ENCODE peak calls at places on chromosome 19, in four cellular contexts. D is HepG2, B is HCT116, K is K562. H is an unnamed sample.

GRCh38 chr19:10115392-10116084 is 4.0 kb downstream of the P2RY11 start:
- DNase-seq in B (no peak), D (no peak), K (no peak), H (no peak)

GRCh38 chr19:45075215-45076028 is 856 bp downstream of the ZNF296 start:
- DNase-seq in B (peak), K (peak), D (peak), H (peak)

GRCh38 chr19:44002212-44002565 is 568 bp upstream of the ZNF230 start:
- DNase-seq in K (peak), D (no peak), B (no peak), H (no peak)

GRCh38 chr19:45772912-45773311 is 3.9 kb upstream of the SIX5 start:
- DNase-seq in K (no peak), B (no peak), D (no peak), H (no peak)

GRCh38 chr19:53624776-53625540 is 6.8 kb upstream of the DPRX start:
- DNase-seq in D (no peak), B (no peak), K (no peak), H (no peak)

GRCh38 chr19:5961969-5962945 is 15.7 kb downstream of the RANBP3 start:
- DNase-seq in D (peak), B (no peak), K (no peak), H (no peak)

GRCh38 chr19:12938536-12939291 is at the start of gene CALR:
- DNase-seq in B (no peak), K (no peak), D (no peak), H (no peak)

GRCh38 chr19:11401808-11402543 is 17.1 kb downstream of the RGL3 start:
- DNase-seq in B (no peak), K (no peak), D (no peak), H (no peak)

GRCh38 chr19:920051-920857 is 3.1 kb downstream of the KISS1R start:
- DNase-seq in B (no peak), D (no peak), K (no peak), H (peak)

GRCh38 chr19:33098023-33098652 is 17.2 kb downstream of the GPATCH1 start:
- DNase-seq in K (no peak), B (no peak), D (peak), H (no peak)

GRCh38 chr19:35963514-35963913 is 27.3 kb downstream of the LRFN3 start:
- DNase-seq in D (peak), B (no peak), K (peak), H (no peak)

GRCh38 chr19:1811472-1811894 is 593 bp downstream of the ATP8B3 start:
- DNase-seq in K (peak), D (peak), B (peak), H (no peak)

GRCh38 chr19:20359933-20360720 is 193.1 kb downstream of the ZNF486 start:
- DNase-seq in K (no peak), D (no peak), B (no peak), H (no peak)

GRCh38 chr19:5966215-5966614 is 11.7 kb downstream of the RANBP3 start:
- DNase-seq in D (no peak), B (no peak), K (no peak), H (no peak)

GRCh38 chr19:34787059-34787824 is 14.2 kb upstream of the ZNF599 start:
- DNase-seq in D (no peak), K (no peak), B (no peak), H (no peak)

GRCh38 chr19:2129022-2129421 is 22.3 kb downstream of the AP3D1 start:
- DNase-seq in D (no peak), K (no peak), B (no peak), H (no peak)

GRCh38 chr19:17772172-17772571 is 20.9 kb downstream of the FCHO1 start:
- DNase-seq in K (peak), B (no peak), D (no peak), H (no peak)

GRCh38 chr19:18844806-18845329 is 13.1 kb downstream of the UPF1 start:
- DNase-seq in B (no peak), K (no peak), D (no peak), H (no peak)

GRCh38 chr19:45164577-45165335 is 4.0 kb upstream of the NKPD1 start:
- DNase-seq in K (peak), B (peak), D (peak), H (peak)

GRCh38 chr19:32498641-32499200 is 82.3 kb upstream of the PDCD5 start:
- DNase-seq in B (no peak), K (no peak), D (no peak), H (no peak)

GRCh38 chr19:18940791-18941627 is at the start of gene HOMER3:
- DNase-seq in B (no peak), K (peak), D (no peak), H (no peak)

GRCh38 chr19:38304866-38305429 is 897 bp downstream of the C19orf33 start:
- DNase-seq in B (peak), D (peak), K (peak), H (peak)

GRCh38 chr19:14629557-14629956 is 45.1 kb downstream of the ADGRE3 start:
- DNase-seq in B (no peak), K (no peak), D (no peak), H (no peak)

GRCh38 chr19:34319785-34320184 is 45.2 kb upstream of the GPI start:
- DNase-seq in B (no peak), K (peak), D (no peak), H (no peak)

DNA sequence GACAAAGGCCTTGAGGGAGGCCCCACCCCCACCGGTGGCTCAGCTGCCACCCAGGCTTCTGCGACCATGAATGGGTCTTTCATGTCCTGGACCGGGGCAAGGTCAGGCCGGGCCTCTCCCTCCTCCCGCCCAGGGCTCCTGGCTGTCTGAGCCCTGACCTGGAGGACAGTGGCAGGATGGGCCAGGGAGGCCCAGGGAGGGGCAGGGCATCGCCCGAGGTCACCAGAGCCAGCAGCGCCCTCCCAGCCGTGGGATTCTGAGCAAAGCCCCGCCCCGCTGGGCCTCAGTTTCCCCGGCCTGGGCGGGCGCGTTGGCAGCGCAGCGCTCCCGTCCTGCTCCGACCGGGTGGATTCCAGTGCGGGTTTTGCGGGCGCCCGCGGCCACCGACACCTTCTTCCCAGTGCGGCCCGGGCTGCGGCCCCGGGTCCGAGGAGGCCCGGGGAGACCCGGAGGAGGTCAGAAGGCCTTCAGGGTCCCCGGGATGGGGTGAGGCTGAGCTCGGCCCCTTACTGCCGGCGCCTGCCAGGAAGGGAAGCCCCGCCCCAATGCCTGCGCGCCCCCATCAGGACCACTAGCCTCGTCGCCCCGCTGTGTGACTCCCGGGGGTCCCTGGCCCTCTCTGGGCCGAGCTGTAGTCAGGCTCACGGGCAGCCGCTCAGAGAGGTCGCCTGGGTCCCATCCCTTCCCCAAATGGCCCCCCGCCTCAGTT is 24.6 kb upstream of the SEMA6B start:
- DNase-seq in K (peak), B (no peak), D (peak), H (peak)
- TF ChIP-seq FOSL1 in K (no peak), B (no peak), D (no peak), H (no peak)

GRCh38 chr19:42022616-42023015 is 28.6 kb upstream of the ATP1A3 start:
- DNase-seq in D (no peak), B (no peak), K (no peak), H (no peak)

GRCh38 chr19:42021185-42021584 is 27.2 kb upstream of the ATP1A3 start:
- DNase-seq in K (no peak), D (no peak), B (no peak), H (no peak)

GRCh38 chr19:42024622-42025111 is 30.6 kb upstream of the ATP1A3 start:
- DNase-seq in B (no peak), D (no peak), K (no peak), H (no peak)

GRCh38 chr19:42023943-42024260 is 29.9 kb upstream of the ATP1A3 start:
- DNase-seq in K (no peak), B (no peak), D (no peak), H (no peak)

DNA sequence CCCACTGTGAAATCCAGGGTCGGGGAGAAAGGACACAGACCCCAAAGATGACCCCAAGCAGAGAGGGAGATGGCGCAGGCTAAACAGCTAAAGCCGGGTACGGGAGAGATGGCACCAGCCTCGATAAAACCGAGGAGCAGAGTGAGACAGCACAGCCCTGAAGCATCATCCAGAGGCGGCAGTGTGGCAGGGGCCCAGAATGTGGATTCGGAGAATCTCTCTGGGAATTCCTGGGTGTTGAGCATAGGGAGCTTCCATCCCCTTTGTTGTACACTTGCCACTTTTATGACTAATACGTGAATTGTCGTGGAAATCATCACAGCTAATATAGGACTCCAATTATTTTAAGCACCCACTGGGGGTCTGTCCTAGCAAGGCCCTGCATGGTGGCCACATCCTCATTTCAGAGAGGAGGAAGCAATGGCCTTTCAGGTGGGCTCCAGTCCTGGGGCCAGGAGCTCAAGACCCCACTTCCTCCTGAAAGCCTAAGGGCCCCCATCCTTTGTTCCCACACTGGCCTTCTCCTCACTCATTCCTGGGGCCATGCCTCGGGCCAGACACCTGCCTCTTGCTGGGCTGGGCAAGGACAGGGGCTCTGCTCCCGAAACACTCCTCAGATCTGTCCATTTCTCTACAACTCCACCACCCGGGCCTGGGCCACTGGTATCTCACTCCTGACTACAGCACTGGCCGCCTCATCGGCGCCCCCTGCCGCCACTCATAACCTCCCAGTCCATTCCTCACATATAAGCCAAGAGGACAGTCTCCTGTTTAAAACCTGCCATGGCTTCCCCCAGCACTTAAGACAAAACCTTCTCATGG is 29.3 kb upstream of the ATP1A3 start:
- DNase-seq in B (peak), K (peak), D (peak), H (peak)
- TF ChIP-seq FOSL1 in B (no peak), K (no peak), D (no peak), H (no peak)

GRCh38 chr19:40347476-40348124 is 597 bp downstream of the C19orf47 start:
- DNase-seq in B (no peak), K (no peak), D (no peak), H (no peak)
- TF ChIP-seq FOSL1 in B (no peak), K (no peak), D (no peak), H (no peak)

GRCh38 chr19:48635263-48635965 is 1.8 kb downstream of the DBP start:
- DNase-seq in B (no peak), D (no peak), K (peak), H (peak)

GRCh38 chr19:48636859-48637448 is at the start of gene DBP:
- DNase-seq in D (no peak), B (no peak), K (no peak), H (peak)

GRCh38 chr19:48634424-48635262 is 2.5 kb downstream of the DBP start:
- DNase-seq in K (peak), D (peak), B (peak), H (peak)

GRCh38 chr19:48637449-48637947 is 319 bp upstream of the DBP start:
- DNase-seq in K (peak), D (peak), B (peak), H (peak)

DNA sequence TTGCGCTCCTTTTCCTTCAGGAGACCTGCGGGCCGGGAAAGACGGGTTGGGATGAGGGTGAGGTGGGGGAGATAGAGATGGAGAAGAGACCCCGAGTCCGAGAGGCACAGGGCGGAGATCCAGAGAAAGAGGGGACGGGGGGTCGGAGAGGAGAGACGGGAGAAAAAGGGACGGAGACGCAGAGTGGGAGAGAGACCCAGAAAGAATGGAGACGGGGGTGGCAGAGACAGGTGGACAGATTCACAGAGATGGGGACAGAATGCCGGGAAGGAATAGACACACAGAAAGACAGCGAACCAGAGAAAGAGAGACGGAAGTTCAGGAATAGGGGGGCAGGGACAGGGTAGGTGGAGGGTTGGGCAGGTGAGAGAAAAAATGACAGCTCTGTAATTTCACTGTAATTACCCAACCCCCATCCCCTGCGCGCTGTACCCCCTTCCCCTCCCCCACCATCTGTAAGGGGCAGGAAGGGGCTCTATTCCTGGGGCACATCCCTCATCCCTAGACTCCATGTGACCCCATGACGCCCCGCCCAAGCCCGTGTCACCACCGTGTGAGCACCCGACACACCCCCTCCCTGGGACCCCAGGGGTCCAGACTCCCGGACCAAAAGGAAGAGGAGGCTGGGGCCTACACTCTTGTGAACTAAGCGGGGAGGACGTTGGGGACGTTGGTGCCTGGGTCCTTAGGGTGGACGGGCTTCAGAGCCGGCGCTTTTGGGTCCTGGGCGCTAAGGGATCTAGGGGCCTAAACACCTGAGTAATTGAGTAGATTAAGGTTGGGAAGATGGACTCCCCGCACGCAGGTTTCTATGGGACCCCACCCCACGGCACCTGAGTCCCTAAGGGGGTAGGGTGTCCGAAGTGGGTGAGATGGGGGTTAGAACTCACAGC is 967 bp downstream of the DBP start:
- DNase-seq in B (no peak), D (no peak), K (no peak), H (no peak)
- TF ChIP-seq FOSL1 in B (no peak), D (no peak), K (no peak), H (no peak)

GRCh38 chr19:30420881-30421280 is 48.7 kb downstream of the ZNF536 start:
- DNase-seq in B (no peak), D (no peak), K (no peak), H (no peak)
- TF ChIP-seq FOSL1 in B (no peak), D (no peak), K (no peak), H (no peak)

GRCh38 chr19:8208119-8208709 is 956 bp upstream of the CERS4 start:
- DNase-seq in B (no peak), D (no peak), K (no peak), H (no peak)

GRCh38 chr19:8210660-8211101 is 1.5 kb downstream of the CERS4 start:
- DNase-seq in B (no peak), D (no peak), K (no peak), H (no peak)

GRCh38 chr19:8209965-8210659 is 942 bp downstream of the CERS4 start:
- DNase-seq in B (no peak), K (no peak), D (no peak), H (no peak)

GRCh38 chr19:8208710-8209110 is 460 bp upstream of the CERS4 start:
- DNase-seq in D (no peak), K (peak), B (no peak), H (no peak)

DNA sequence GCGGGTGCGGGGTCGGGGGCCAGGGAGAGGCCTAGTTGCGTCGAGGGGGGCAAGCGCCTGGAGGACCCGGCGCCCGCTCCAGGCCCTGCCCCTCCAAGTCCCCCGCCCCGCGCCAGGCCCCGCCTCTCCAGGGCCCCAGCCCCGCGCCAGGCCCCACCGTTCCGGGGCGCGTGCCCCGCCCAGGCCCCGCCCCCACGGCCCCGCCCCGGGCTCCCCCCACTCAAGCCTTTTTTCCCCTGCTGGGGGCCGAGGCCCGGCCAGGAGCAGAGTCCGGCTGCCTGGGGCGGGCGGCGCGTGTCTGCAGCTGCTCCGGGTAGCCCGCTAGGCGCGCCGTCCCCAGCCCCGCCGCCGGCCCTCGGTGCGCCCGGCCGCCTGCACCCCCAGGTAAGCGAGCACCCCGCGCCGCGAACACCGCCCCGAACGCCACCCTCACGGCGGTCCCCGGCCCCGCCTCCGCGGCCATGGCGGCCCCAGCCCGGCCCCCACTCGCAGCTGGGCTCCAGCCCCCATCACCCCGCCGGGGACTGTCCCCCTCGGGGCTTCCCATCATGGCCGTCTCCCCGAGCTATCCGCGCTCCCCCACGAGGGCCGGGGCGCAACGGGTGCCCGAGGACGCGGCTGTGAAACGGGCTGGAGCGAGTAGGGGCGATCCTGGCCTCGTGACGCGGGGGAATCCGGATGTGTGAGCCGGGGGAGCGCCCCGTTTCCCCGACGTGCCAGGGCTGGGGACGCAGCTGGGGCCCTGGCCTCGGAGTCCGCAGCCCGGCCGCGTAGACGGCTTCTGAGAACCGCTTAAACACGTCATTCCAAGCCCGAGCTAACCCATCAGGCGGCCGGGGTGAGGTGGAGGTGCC is at the start of gene CERS4:
- DNase-seq in D (peak), B (no peak), K (peak), H (peak)
- TF ChIP-seq FOSL1 in D (no peak), B (no peak), K (no peak), H (no peak)